ENCODE peak calls at places on chromosome 19, in nine cellular contexts. O is body of pancreas; F is heart left ventricle; G is CD8-positive, alpha-beta T cell; A is heart right ventricle; J is GM23338; H is A549; Q is IMR-90; V is prostate gland. U is an unnamed sample.

GRCh38 chr19:7494416-7495098 is 5.7 kb upstream of the PEX11G start:
- DNase-seq in O (peak; percentile 73), F (no peak), G (no peak), A (peak; percentile 58), J (no peak), H (no peak), Q (no peak), V (peak; percentile 57), U (no peak)

GRCh38 chr19:14516048-14516534 is 2.1 kb downstream of the DNAJB1 start:
- DNase-seq in O (no peak), F (no peak), G (no peak), A (no peak), J (peak; percentile 22), H (no peak), Q (no peak), V (peak; percentile 67), U (no peak)

GRCh38 chr19:21694171-21694906 is 73.0 kb downstream of the ZNF100 start:
- DNase-seq in O (no peak), F (no peak), G (no peak), A (no peak), J (no peak), H (no peak), Q (no peak), V (no peak), U (no peak)

GRCh38 chr19:3557461-3558248 is at the start of gene MFSD12:
- DNase-seq in O (peak; percentile 95), F (peak; percentile 98), G (peak; percentile 94), A (peak; percentile 95), J (peak; percentile 98), H (peak; percentile 92), Q (peak; percentile 92), V (peak; percentile 94), U (peak; percentile 48)

GRCh38 chr19:29761575-29762225 is 46.6 kb upstream of the C19orf12 start:
- DNase-seq in O (no peak), F (no peak), G (no peak), A (no peak), J (no peak), H (no peak), Q (no peak), V (no peak), U (no peak)

GRCh38 chr19:16509141-16510061 is 13.2 kb downstream of the C19orf44 start:
- DNase-seq in O (no peak), F (no peak), G (no peak), A (no peak), J (no peak), H (no peak), Q (peak; percentile 36), V (peak; percentile 54), U (no peak)

GRCh38 chr19:30307191-30307974 is 64.8 kb upstream of the ZNF536 start:
- DNase-seq in O (no peak), F (no peak), G (no peak), A (no peak), J (no peak), H (no peak), Q (no peak), V (no peak), U (no peak)

GRCh38 chr19:16315825-16316505 is 8.7 kb upstream of the KLF2 start:
- DNase-seq in O (peak; percentile 25), F (no peak), G (no peak), A (peak; percentile 30), J (no peak), H (no peak), Q (peak; percentile 99), V (no peak), U (no peak)

GRCh38 chr19:49468746-49469447 is 5.1 kb upstream of the FLT3LG start:
- DNase-seq in O (peak; percentile 42), F (peak; percentile 74), G (peak; percentile 76), A (peak; percentile 75), J (peak; percentile 100), H (peak; percentile 82), Q (no peak), V (peak; percentile 87), U (peak; percentile 60)

GRCh38 chr19:33064778-33065550 is at the start of gene RHPN2:
- DNase-seq in O (peak; percentile 75), F (peak; percentile 76), G (peak; percentile 3), A (peak; percentile 70), J (peak; percentile 80), H (peak; percentile 93), Q (peak; percentile 45), V (peak; percentile 72), U (no peak)

GRCh38 chr19:55047951-55048350 is 9.9 kb upstream of the GP6 start:
- DNase-seq in O (no peak), F (no peak), G (no peak), A (no peak), J (no peak), H (no peak), Q (no peak), V (no peak), U (no peak)

GRCh38 chr19:49687566-49688316 is 1.7 kb upstream of the ADM5 start:
- DNase-seq in O (no peak), F (no peak), G (no peak), A (no peak), J (peak; percentile 55), H (no peak), Q (no peak), V (no peak), U (no peak)

GRCh38 chr19:41195675-41196497 is 2.9 kb downstream of the CYP2S1 start:
- DNase-seq in O (no peak), F (no peak), G (no peak), A (no peak), J (no peak), H (no peak), Q (peak; percentile 86), V (no peak), U (peak; percentile 90)

GRCh38 chr19:11797491-11797890 is 832 bp upstream of the ZNF491 start:
- DNase-seq in O (peak; percentile 97), F (peak; percentile 89), G (peak; percentile 64), A (peak; percentile 83), J (peak; percentile 94), H (peak; percentile 18), Q (peak; percentile 87), V (peak; percentile 92), U (peak; percentile 33)
- H3K27ac ChIP-seq in O (peak overlapping the region; percentile 90), F (no peak overlapping the region), G (no peak overlapping the region), A (peak overlapping the region; percentile 77), J (no peak overlapping the region), H (no peak overlapping the region), Q (no peak overlapping the region), V (peak overlapping the region; percentile 81), U (no peak overlapping the region)

DNA sequence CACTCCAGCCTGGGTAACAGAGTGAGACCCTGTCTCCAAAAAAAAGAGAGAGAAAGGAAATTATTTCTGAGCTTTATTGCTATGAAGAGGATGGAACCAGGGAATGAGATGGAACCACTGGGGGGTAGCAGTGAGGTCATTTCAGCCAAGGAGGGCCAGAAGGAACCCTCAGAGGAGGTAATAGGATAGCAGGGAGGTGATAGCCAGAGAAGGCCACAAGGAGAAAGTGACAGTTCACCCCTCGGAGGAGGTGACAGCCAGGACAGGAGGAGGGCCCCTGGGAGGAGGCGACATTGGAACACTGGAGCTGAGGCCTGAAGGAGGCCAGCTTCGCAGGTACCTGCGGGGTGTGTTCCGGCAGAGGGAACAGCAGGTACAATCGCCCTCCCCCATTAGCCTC is 695 bp upstream of the PGPEP1 start:
- DNase-seq in O (no peak), F (no peak), G (no peak), A (no peak), J (peak; percentile 74), H (peak; percentile 50), Q (peak; percentile 25), V (no peak), U (no peak)
- H3K27ac ChIP-seq in O (peak overlapping the region; percentile 89), F (no peak overlapping the region), G (no peak overlapping the region), A (peak overlapping the region; percentile 74), J (no peak overlapping the region), H (peak overlapping the region; percentile 87), Q (no peak overlapping the region), V (peak overlapping the region; percentile 79), U (no peak overlapping the region)

GRCh38 chr19:5991244-5991838 is 13.4 kb upstream of the RANBP3 start:
- DNase-seq in O (no peak), F (no peak), G (no peak), A (no peak), J (no peak), H (no peak), Q (no peak), V (no peak), U (no peak)
- H3K27ac ChIP-seq in O (no peak overlapping the region), F (no peak overlapping the region), G (no peak overlapping the region), A (no peak overlapping the region), J (no peak overlapping the region), H (no peak overlapping the region), Q (no peak overlapping the region), V (no peak overlapping the region), U (no peak overlapping the region)

DNA sequence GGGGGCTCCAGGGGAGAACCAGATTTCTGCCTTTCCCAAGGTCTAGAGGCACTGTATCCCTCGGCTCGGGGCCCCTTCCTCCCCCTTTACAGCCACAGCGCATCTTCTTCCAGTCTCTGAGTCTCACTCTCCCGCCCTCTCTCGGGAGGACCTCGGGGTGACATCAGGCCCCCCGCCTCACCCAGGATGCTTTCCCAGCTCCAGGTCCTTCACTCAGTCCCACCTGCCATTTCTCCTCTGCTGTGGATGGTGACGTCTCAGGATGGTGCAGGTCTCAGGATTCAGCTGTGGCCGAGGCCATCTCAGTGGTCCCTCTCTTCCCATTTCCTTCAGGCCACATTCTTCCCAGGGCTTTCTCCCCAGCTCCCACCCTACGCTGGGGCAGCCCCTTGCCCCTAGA is 13.6 kb upstream of the KDM4B start:
- DNase-seq in O (no peak), F (no peak), G (no peak), A (no peak), J (no peak), H (no peak), Q (no peak), V (no peak), U (no peak)
- H3K27ac ChIP-seq in O (no peak overlapping the region), F (no peak overlapping the region), G (no peak overlapping the region), A (no peak overlapping the region), J (no peak overlapping the region), H (no peak overlapping the region), Q (no peak overlapping the region), V (no peak overlapping the region), U (no peak overlapping the region)

GRCh38 chr19:934197-934840 is 8.5 kb downstream of the ARID3A start:
- DNase-seq in O (no peak), F (no peak), G (no peak), A (peak; percentile 13), J (no peak), H (no peak), Q (no peak), V (no peak), U (no peak)
- H3K27ac ChIP-seq in O (peak overlapping the region; percentile 92), F (no peak overlapping the region), G (no peak overlapping the region), A (no peak overlapping the region), J (peak overlapping the region; percentile 55), H (peak overlapping the region; percentile 88), Q (peak overlapping the region; percentile 97), V (peak overlapping the region; percentile 73), U (no peak overlapping the region)

U was measured in epithelial cell of prostate.